ENCODE peak calls at places on chromosome 21, in nine cellular contexts. X, D, E, M, R, S, Y, G and K are unnamed samples.

GRCh38 chr21:31184462-31184861 is 146.2 kb upstream of the KRTAP19-8 start:
- DNase-seq in M (no peak), R (peak), E (peak), Y (no peak), D (no peak), G (no peak), S (no peak), X (peak), K (peak)

GRCh38 chr21:33975548-33976081 is 60.0 kb upstream of the ATP5PO start:
- DNase-seq in Y (no peak), G (peak), R (peak), X (peak), E (peak), S (no peak), D (no peak), M (no peak), K (no peak)

GRCh38 chr21:38376693-38377092 is 119.9 kb downstream of the KCNJ15 start:
- DNase-seq in G (no peak), X (no peak), D (no peak), R (no peak), Y (no peak), E (no peak), S (no peak), M (no peak), K (no peak)

GRCh38 chr21:34695434-34695833 is 26.6 kb downstream of the CLIC6 start:
- DNase-seq in G (peak), E (no peak), D (no peak), S (no peak), Y (no peak), X (no peak), M (no peak), R (no peak), K (no peak)

GRCh38 chr21:41620982-41621381 is 113.0 kb upstream of the TMPRSS2 start:
- DNase-seq in M (no peak), D (no peak), R (no peak), S (no peak), E (no peak), G (no peak), X (no peak), Y (no peak), K (no peak)

GRCh38 chr21:31204801-31205200 is 139.3 kb downstream of the TIAM1 start:
- DNase-seq in Y (no peak), G (no peak), R (no peak), E (no peak), M (no peak), X (no peak), S (no peak), D (no peak), K (no peak)

GRCh38 chr21:42234464-42235241 is 15.7 kb downstream of the ABCG1 start:
- DNase-seq in S (peak), X (peak), M (no peak), D (peak), E (peak), G (peak), R (peak), Y (peak), K (peak)

GRCh38 chr21:44337941-44338895 is 972 bp downstream of the CFAP410 start:
- DNase-seq in X (no peak), E (no peak), S (peak), Y (peak), R (no peak), D (peak), M (no peak), G (no peak), K (peak)

GRCh38 chr21:17925000-17925610 is 105.9 kb upstream of the C21orf91 start:
- DNase-seq in D (peak), G (no peak), R (peak), M (no peak), X (peak), S (peak), E (peak), Y (peak), K (peak)

GRCh38 chr21:38741976-38742309 is 63.8 kb upstream of the ETS2 start:
- DNase-seq in X (no peak), R (no peak), D (no peak), M (no peak), E (no peak), G (no peak), Y (no peak), S (no peak), K (peak)

GRCh38 chr21:19475525-19475924 is 1071.9 kb upstream of the TMPRSS15 start:
- DNase-seq in E (no peak), X (no peak), M (no peak), S (no peak), R (no peak), D (no peak), Y (no peak), G (no peak), K (no peak)

GRCh38 chr21:18245493-18245967 is 897 bp downstream of the CHODL start:
- DNase-seq in S (no peak), R (no peak), D (no peak), M (no peak), E (no peak), Y (no peak), G (no peak), X (no peak), K (no peak)